ENCODE peak calls at places on chromosomes 4 and X, in five cellular contexts. S, E, Y, H and P are unnamed samples.

GRCh38 chrX:56969559-56969958 is 25.8 kb downstream of the SPIN3 start:
- DNase-seq in S (no peak), H (no peak), Y (no peak), E (no peak), P (no peak)

GRCh38 chrX:154436597-154437397 is at the start of gene GDI1:
- DNase-seq in S (no peak), H (peak; percentile 31), Y (no peak), E (peak; percentile 21), P (peak; percentile 76)

GRCh38 chr4:145279122-145279960 is 99.0 kb upstream of the OTUD4 start:
- DNase-seq in S (peak; percentile 65), H (peak; percentile 63), Y (no peak), E (no peak), P (no peak)

GRCh38 chrX:155682834-155683233 is 70.1 kb upstream of the TMLHE start:
- DNase-seq in E (no peak), Y (no peak), H (no peak), S (no peak), P (no peak)

GRCh38 chr4:119310826-119311225 is 11.1 kb downstream of the FABP2 start:
- DNase-seq in E (no peak), Y (no peak), H (peak; percentile 12), S (no peak), P (no peak)

GRCh38 chr4:55175779-55176231 is 50.4 kb upstream of the KDR start:
- DNase-seq in Y (no peak), E (no peak), H (peak; percentile 29), S (no peak), P (peak; percentile 80)

GRCh38 chr4:91298156-91298700 is 1005.5 kb upstream of the GRID2 start:
- DNase-seq in S (no peak), H (no peak), E (no peak), Y (no peak), P (no peak)

GRCh38 chr4:182216005-182216404 is 27.2 kb upstream of the TENM3 start:
- DNase-seq in H (no peak), Y (no peak), E (no peak), S (no peak), P (no peak)

GRCh38 chr4:169399976-169400767 is 129.4 kb upstream of the SH3RF1 start:
- DNase-seq in E (no peak), H (no peak), Y (no peak), S (peak; percentile 57), P (no peak)

GRCh38 chr4:47631161-47631560 is 146.1 kb downstream of the ATP10D start:
- DNase-seq in E (no peak), S (no peak), Y (no peak), H (no peak), P (no peak)

GRCh38 chrX:153744210-153745066 is 19.6 kb upstream of the PLXNB3 start:
- DNase-seq in S (no peak), Y (no peak), H (no peak), E (no peak), P (peak; percentile 85)

GRCh38 chr4:29578329-29578728 is 1141.8 kb upstream of the PCDH7 start:
- DNase-seq in H (no peak), Y (no peak), S (no peak), E (no peak), P (no peak)

DNA sequence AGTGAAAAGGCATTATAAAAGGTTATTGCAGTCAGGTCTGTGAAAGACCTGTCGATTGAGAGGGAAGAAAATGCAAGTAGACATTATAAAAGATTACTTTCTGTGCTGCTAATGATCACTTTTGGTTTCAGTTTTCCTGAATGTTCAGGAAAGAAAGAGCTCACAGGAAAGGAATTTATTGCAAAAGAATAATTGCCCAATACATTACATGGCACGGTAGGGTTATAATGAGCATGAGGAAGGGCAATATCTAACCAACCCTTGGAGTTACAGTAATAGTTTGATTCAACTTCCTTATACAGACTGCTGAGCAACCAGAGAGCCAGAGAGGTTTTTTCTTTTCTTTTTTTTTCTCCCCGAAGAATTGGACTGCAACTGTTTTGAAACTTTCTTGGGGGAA is 246.9 kb downstream of the C4orf33 start:
- DNase-seq in Y (no peak), E (no peak), S (peak; percentile 78), H (peak; percentile 90), P (no peak)
- H3K9ac ChIP-seq in Y (no peak overlapping the region), E (no peak overlapping the region), S (no peak overlapping the region), H (no peak overlapping the region), P (no peak overlapping the region)

GRCh38 chr4:158999849-159000248 is 103.0 kb upstream of the RAPGEF2 start:
- DNase-seq in S (no peak), H (no peak), Y (no peak), E (no peak), P (no peak)

GRCh38 chr4:158999166-158999682 is 103.7 kb upstream of the RAPGEF2 start:
- DNase-seq in S (no peak), E (no peak), H (no peak), Y (no peak), P (no peak)

GRCh38 chr4:158996669-158997074 is 106.2 kb upstream of the RAPGEF2 start:
- DNase-seq in S (peak; percentile 99), Y (no peak), E (no peak), H (peak; percentile 95), P (no peak)

GRCh38 chr4:158997660-158998349 is 105.1 kb upstream of the RAPGEF2 start:
- DNase-seq in S (no peak), Y (no peak), E (no peak), H (no peak), P (no peak)

DNA sequence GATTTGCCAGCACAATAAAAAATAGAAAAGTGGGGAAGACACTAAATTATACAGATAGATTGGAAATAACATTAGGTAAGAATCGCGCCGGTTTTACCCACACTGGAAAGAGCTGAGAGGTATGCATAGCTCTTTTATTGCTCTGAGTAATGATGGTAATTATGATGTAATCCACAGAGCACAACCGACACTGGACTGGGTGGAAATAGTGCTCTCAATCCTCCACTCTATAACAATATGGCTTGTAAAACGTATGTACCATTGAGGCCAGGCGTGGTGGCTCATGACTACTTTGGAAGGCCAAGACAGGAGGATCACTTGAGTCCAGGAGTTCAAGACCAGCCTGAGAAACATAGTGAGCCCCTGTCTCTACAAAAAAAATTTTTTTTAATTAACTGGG is 104.3 kb upstream of the RAPGEF2 start:
- DNase-seq in E (no peak), S (peak; percentile 75), H (no peak), Y (no peak), P (no peak)
- H3K9ac ChIP-seq in E (no peak overlapping the region), S (no peak overlapping the region), H (no peak overlapping the region), Y (no peak overlapping the region), P (no peak overlapping the region)

GRCh38 chr4:137529432-137529831 is 2.9 kb downstream of the PCDH18 start:
- DNase-seq in S (no peak), E (no peak), H (no peak), Y (no peak), P (no peak)
- H3K9ac ChIP-seq in S (no peak overlapping the region), E (no peak overlapping the region), H (peak overlapping the region; percentile 48), Y (no peak overlapping the region), P (no peak overlapping the region)

GRCh38 chr4:16294455-16294854 is 68.2 kb upstream of the TAPT1 start:
- DNase-seq in E (no peak), S (peak; percentile 2), H (no peak), Y (no peak), P (no peak)
- H3K9ac ChIP-seq in E (no peak overlapping the region), S (no peak overlapping the region), H (no peak overlapping the region), Y (no peak overlapping the region), P (no peak overlapping the region)

GRCh38 chrX:39855748-39856129 is 242.0 kb downstream of the BCOR start:
- DNase-seq in E (peak; percentile 94), S (peak; percentile 19), Y (no peak), H (peak; percentile 15), P (peak; percentile 76)

GRCh38 chrX:39856472-39857121 is 241.2 kb downstream of the BCOR start:
- DNase-seq in E (no peak), Y (no peak), S (no peak), H (no peak), P (no peak)

GRCh38 chrX:39853417-39853816 is 244.3 kb downstream of the BCOR start:
- DNase-seq in H (no peak), E (no peak), Y (no peak), S (no peak), P (no peak)

GRCh38 chrX:39852496-39852895 is 245.3 kb downstream of the BCOR start:
- DNase-seq in Y (no peak), S (no peak), H (no peak), E (no peak), P (no peak)

GRCh38 chrX:39854772-39855747 is 242.7 kb downstream of the BCOR start:
- DNase-seq in S (no peak), H (no peak), E (peak; percentile 72), Y (no peak), P (no peak)
- H3K9ac ChIP-seq in S (no peak overlapping the region), H (no peak overlapping the region), E (peak overlapping the region; percentile 100), Y (no peak overlapping the region), P (no peak overlapping the region)

GRCh38 chrX:45757272-45757671 is 556.6 kb upstream of the DIPK2B start:
- DNase-seq in S (no peak), Y (no peak), E (no peak), H (no peak), P (no peak)
- H3K9ac ChIP-seq in S (no peak overlapping the region), Y (no peak overlapping the region), E (no peak overlapping the region), H (no peak overlapping the region), P (no peak overlapping the region)

GRCh38 chr4:183330841-183331240 is 8.6 kb upstream of the CLDN24 start:
- DNase-seq in Y (no peak), E (no peak), S (no peak), H (no peak), P (no peak)
- H3K9ac ChIP-seq in Y (no peak overlapping the region), E (no peak overlapping the region), S (no peak overlapping the region), H (no peak overlapping the region), P (peak overlapping the region; percentile 60)

GRCh38 chr4:113148925-113149324 is 99.5 kb downstream of the ANK2 start:
- DNase-seq in S (no peak), H (no peak), Y (no peak), E (no peak), P (no peak)

GRCh38 chr4:113145147-113145518 is 95.7 kb downstream of the ANK2 start:
- DNase-seq in S (no peak), Y (no peak), H (no peak), E (no peak), P (no peak)

GRCh38 chr4:113145519-113146291 is 96.3 kb downstream of the ANK2 start:
- DNase-seq in Y (peak; percentile 46), E (no peak), S (no peak), H (no peak), P (peak; percentile 89)

GRCh38 chr4:113146876-113147358 is 97.5 kb downstream of the ANK2 start:
- DNase-seq in Y (no peak), S (no peak), E (peak; percentile 85), H (peak; percentile 25), P (no peak)

GRCh38 chr4:113147498-113148231 is 98.2 kb downstream of the ANK2 start:
- DNase-seq in H (no peak), E (no peak), S (no peak), Y (no peak), P (no peak)
- H3K9ac ChIP-seq in H (no peak overlapping the region), E (peak overlapping the region; percentile 74), S (no peak overlapping the region), Y (no peak overlapping the region), P (no peak overlapping the region)